ENCODE peak calls at places on chromosomes 7 and 10, in ten cellular contexts. U is fibroblast of pulmonary artery, Z is IMR-90, F is right lobe of liver, W is endodermal cell, H is GM23338, I is mesendoderm, T is mammary epithelial cell, R is tibial nerve, G is GM23248. P is an unnamed sample.
A peak's percentile ranks its signal among the peaks of the same experiment; 100 is the strongest.

GRCh38 chr7:121049028-121049791 is 60.7 kb downstream of the CPED1 start:
- DNase-seq in R (no peak), G (no peak), F (no peak), W (peak; percentile 65), U (no peak), I (peak; percentile 56), T (no peak), Z (peak; percentile 23), H (peak; percentile 37), P (no peak)

GRCh38 chr7:151520419-151521229 is 929 bp upstream of the RHEB start:
- DNase-seq in H (peak; percentile 70), G (peak; percentile 57), W (no peak), Z (no peak), T (no peak), U (no peak), I (no peak), F (peak; percentile 89), R (peak; percentile 12), P (no peak)

GRCh38 chr10:4650109-4650508 is 175.9 kb upstream of the AKR1E2 start:
- DNase-seq in U (peak; percentile 18), F (no peak), H (no peak), T (no peak), I (no peak), W (no peak), G (peak; percentile 36), R (no peak), Z (peak; percentile 66), P (peak; percentile 23)

GRCh38 chr7:35494407-35494806 is 200.5 kb downstream of the HERPUD2 start:
- DNase-seq in I (no peak), G (no peak), T (no peak), H (no peak), W (no peak), Z (no peak), R (no peak), U (no peak), F (no peak), P (no peak)

GRCh38 chr10:114933588-114933987 is 4.4 kb upstream of the TRUB1 start:
- DNase-seq in F (no peak), W (no peak), T (peak; percentile 73), R (no peak), I (no peak), G (peak; percentile 46), Z (peak; percentile 30), H (no peak), U (peak; percentile 16), P (peak; percentile 47)

GRCh38 chr10:105540381-105540780 is 899.3 kb downstream of the SORCS3 start:
- DNase-seq in W (no peak), G (no peak), I (no peak), F (no peak), R (no peak), H (no peak), Z (no peak), U (no peak), T (no peak), P (no peak)

GRCh38 chr10:77478248-77478963 is 159.2 kb downstream of the KCNMA1 start:
- DNase-seq in I (peak; percentile 16), F (no peak), H (no peak), G (peak; percentile 92), W (no peak), Z (peak; percentile 96), U (peak; percentile 37), T (peak; percentile 85), R (no peak), P (peak; percentile 83)

GRCh38 chr7:115221484-115221883 is 299.6 kb downstream of the MDFIC start:
- DNase-seq in T (no peak), Z (peak; percentile 54), W (no peak), R (no peak), G (peak; percentile 53), I (no peak), F (no peak), H (no peak), U (no peak), P (no peak)

GRCh38 chr7:47402941-47403340 is 179.0 kb downstream of the TNS3 start:
- DNase-seq in Z (no peak), G (no peak), F (peak; percentile 34), H (peak; percentile 33), T (no peak), I (peak; percentile 21), W (peak; percentile 56), U (no peak), R (no peak), P (no peak)

GRCh38 chr10:87505366-87506113 is 847 bp downstream of the MINPP1 start:
- DNase-seq in H (peak; percentile 82), I (peak; percentile 79), W (peak; percentile 85), G (peak; percentile 87), Z (peak; percentile 61), U (peak; percentile 60), F (peak; percentile 70), R (no peak), T (peak; percentile 59), P (peak; percentile 45)

GRCh38 chr7:84780158-84781124 is 406.4 kb downstream of the SEMA3D start:
- DNase-seq in Z (no peak), U (no peak), T (no peak), I (no peak), H (no peak), W (no peak), F (peak; percentile 42), R (no peak), G (no peak), P (no peak)

GRCh38 chr7:21542891-21543527 is at the start of gene DNAH11:
- DNase-seq in Z (no peak), U (peak; percentile 39), I (peak; percentile 90), F (peak; percentile 80), H (peak; percentile 89), G (peak; percentile 34), T (peak; percentile 38), R (no peak), W (peak; percentile 93), P (no peak)

GRCh38 chr7:45684910-45685618 is 110.9 kb downstream of the ADCY1 start:
- DNase-seq in F (peak; percentile 16), U (peak; percentile 25), G (no peak), Z (no peak), T (no peak), W (no peak), R (peak; percentile 2), H (no peak), I (no peak), P (no peak)

GRCh38 chr7:44292876-44293560 is 32.4 kb downstream of the CAMK2B start:
- DNase-seq in U (no peak), H (no peak), W (peak; percentile 29), Z (no peak), T (no peak), R (no peak), G (no peak), F (peak; percentile 32), I (no peak), P (no peak)

GRCh38 chr7:104156842-104157277 is 51.0 kb downstream of the ORC5 start:
- DNase-seq in I (peak; percentile 48), W (no peak), G (peak; percentile 56), R (no peak), H (peak; percentile 65), F (no peak), U (peak; percentile 59), Z (peak; percentile 57), T (peak; percentile 6), P (no peak)

DNA sequence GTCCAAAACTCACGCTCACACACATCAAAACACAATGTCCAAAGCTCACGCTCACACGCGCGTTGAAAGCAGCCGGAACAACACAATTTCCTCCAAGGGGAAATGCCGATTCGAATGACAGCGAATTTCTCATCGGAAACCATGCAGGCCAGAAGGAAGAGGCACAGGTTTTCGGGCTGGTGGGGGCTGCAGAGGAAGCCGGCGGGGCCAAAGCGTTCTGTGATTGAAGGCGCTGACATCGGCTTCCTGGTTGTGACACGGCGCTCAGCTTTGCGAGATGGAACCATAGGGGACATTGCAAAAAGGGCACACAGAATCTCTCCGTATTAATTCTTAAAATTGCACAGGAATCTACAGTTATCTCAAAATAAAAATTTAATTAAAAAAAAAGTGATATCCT is 61.3 kb downstream of the FOXL3 start:
- DNase-seq in W (no peak), H (no peak), I (no peak), Z (no peak), U (no peak), R (no peak), G (no peak), F (no peak), T (no peak), P (no peak)
- H3K4me3 ChIP-seq in W (no peak overlapping the region), H (no peak overlapping the region), I (no peak overlapping the region), Z (no peak overlapping the region), U (no peak overlapping the region), R (no peak overlapping the region), G (no peak overlapping the region), F (no peak overlapping the region), T (no peak overlapping the region), P (no peak overlapping the region)

GRCh38 chr10:48653347-48653746 is 31.3 kb upstream of the WDFY4 start:
- DNase-seq in I (no peak), F (no peak), U (no peak), H (no peak), G (no peak), W (no peak), R (no peak), T (no peak), Z (no peak), P (no peak)

GRCh38 chr10:48656928-48657327 is 27.7 kb upstream of the WDFY4 start:
- DNase-seq in H (no peak), W (no peak), Z (no peak), R (no peak), G (no peak), T (no peak), U (no peak), F (no peak), I (no peak), P (no peak)

GRCh38 chr10:48653944-48654698 is 30.6 kb upstream of the WDFY4 start:
- DNase-seq in T (no peak), H (no peak), W (no peak), F (no peak), Z (no peak), U (no peak), R (no peak), I (no peak), G (no peak), P (no peak)

GRCh38 chr10:48656241-48656921 is 28.3 kb upstream of the WDFY4 start:
- DNase-seq in R (peak; percentile 76), H (peak; percentile 92), T (peak; percentile 85), W (peak; percentile 96), U (peak; percentile 95), G (peak; percentile 94), F (peak; percentile 93), Z (peak; percentile 88), I (peak; percentile 87), P (peak; percentile 80)

GRCh38 chr10:48655426-48656240 is 29.0 kb upstream of the WDFY4 start:
- DNase-seq in T (peak; percentile 62), I (no peak), F (peak; percentile 85), R (peak; percentile 26), U (peak; percentile 59), Z (peak; percentile 42), H (peak; percentile 59), G (peak; percentile 94), W (no peak), P (peak; percentile 32)
- H3K4me3 ChIP-seq in T (peak overlapping the region; percentile 70), I (no peak overlapping the region), F (peak overlapping the region; percentile 38), R (peak overlapping the region; percentile 29), U (peak overlapping the region; percentile 58), Z (peak overlapping the region; percentile 44), H (peak overlapping the region; percentile 57), G (peak overlapping the region; percentile 74), W (no peak overlapping the region), P (peak overlapping the region; percentile 62)

GRCh38 chr7:128201067-128201689 is 39.9 kb upstream of the LEP start:
- DNase-seq in T (no peak), Z (no peak), U (no peak), I (peak; percentile 54), R (no peak), F (peak; percentile 43), H (peak; percentile 92), W (peak; percentile 91), G (no peak), P (no peak)
- H3K4me3 ChIP-seq in T (no peak overlapping the region), Z (no peak overlapping the region), U (no peak overlapping the region), I (peak overlapping the region; percentile 20), R (no peak overlapping the region), F (no peak overlapping the region), H (peak overlapping the region; percentile 82), W (peak overlapping the region; percentile 72), G (no peak overlapping the region), P (no peak overlapping the region)

GRCh38 chr10:79093658-79094411 is 25.1 kb downstream of the ZMIZ1 start:
- DNase-seq in F (peak; percentile 95), I (peak; percentile 98), H (peak; percentile 25), U (no peak), R (peak; percentile 67), G (no peak), W (peak; percentile 67), Z (peak; percentile 81), T (no peak), P (no peak)
- H3K4me3 ChIP-seq in F (no peak overlapping the region), I (no peak overlapping the region), H (no peak overlapping the region), U (no peak overlapping the region), R (no peak overlapping the region), G (no peak overlapping the region), W (peak overlapping the region; percentile 54), Z (no peak overlapping the region), T (no peak overlapping the region), P (no peak overlapping the region)